ENCODE peak calls at places on chromosome 6, in nine cellular contexts. One of them, this sample, is unnamed.

GRCh38 chr6:132548746-132549463 is 3.6 kb upstream of the TAAR8 start:
- DNase-seq in skeletal muscle cell: no peak
- DNase-seq in SK-N-SH: no peak
- DNase-seq in hypothalamus: no peak
- DNase-seq in stimulated activated CD8-positive, alpha-beta memory T cell treated with anti-CD3 and anti-CD28 coated beads, Interleukin-7, amount 100 ng/mL, for 24 hours: no peak
- DNase-seq in NCI-H1436: no peak
- DNase-seq in NCI-H1694 treated with DMSO at 0.1 percent for 48 hours: no peak
- DNase-seq in AG09319: no peak
- DNase-seq in HEK293T: no peak
- DNase-seq in this sample: no peak

GRCh38 chr6:169291148-169291547 is 37.5 kb upstream of the THBS2 start:
- DNase-seq in skeletal muscle cell: no peak
- DNase-seq in SK-N-SH: no peak
- DNase-seq in hypothalamus: no peak
- DNase-seq in stimulated activated CD8-positive, alpha-beta memory T cell treated with anti-CD3 and anti-CD28 coated beads, Interleukin-7, amount 100 ng/mL, for 24 hours: no peak
- DNase-seq in NCI-H1436: no peak
- DNase-seq in NCI-H1694 treated with DMSO at 0.1 percent for 48 hours: no peak
- DNase-seq in AG09319: no peak
- DNase-seq in HEK293T: no peak
- DNase-seq in this sample: no peak

GRCh38 chr6:29850011-29850553 is 22.5 kb downstream of the HLA-G start:
- DNase-seq in skeletal muscle cell: no peak
- DNase-seq in SK-N-SH: no peak
- DNase-seq in hypothalamus: no peak
- DNase-seq in stimulated activated CD8-positive, alpha-beta memory T cell treated with anti-CD3 and anti-CD28 coated beads, Interleukin-7, amount 100 ng/mL, for 24 hours: no peak
- DNase-seq in NCI-H1436: no peak
- DNase-seq in NCI-H1694 treated with DMSO at 0.1 percent for 48 hours: no peak
- DNase-seq in AG09319: no peak
- DNase-seq in HEK293T: no peak
- DNase-seq in this sample: no peak

GRCh38 chr6:8432614-8433013 is 2.7 kb downstream of the SLC35B3 start:
- DNase-seq in skeletal muscle cell: no peak
- DNase-seq in SK-N-SH: no peak
- DNase-seq in hypothalamus: no peak
- DNase-seq in stimulated activated CD8-positive, alpha-beta memory T cell treated with anti-CD3 and anti-CD28 coated beads, Interleukin-7, amount 100 ng/mL, for 24 hours: no peak
- DNase-seq in NCI-H1436: no peak
- DNase-seq in NCI-H1694 treated with DMSO at 0.1 percent for 48 hours: no peak
- DNase-seq in AG09319: no peak
- DNase-seq in HEK293T: no peak
- DNase-seq in this sample: no peak

GRCh38 chr6:155782320-155782730 is 326.7 kb upstream of the NOX3 start:
- DNase-seq in skeletal muscle cell: peak; percentile 60
- DNase-seq in SK-N-SH: no peak
- DNase-seq in hypothalamus: no peak
- DNase-seq in stimulated activated CD8-positive, alpha-beta memory T cell treated with anti-CD3 and anti-CD28 coated beads, Interleukin-7, amount 100 ng/mL, for 24 hours: no peak
- DNase-seq in NCI-H1436: no peak
- DNase-seq in NCI-H1694 treated with DMSO at 0.1 percent for 48 hours: no peak
- DNase-seq in AG09319: peak; percentile 25
- DNase-seq in HEK293T: peak; percentile 36
- DNase-seq in this sample: no peak

GRCh38 chr6:13013681-13014550 is 297.3 kb downstream of the PHACTR1 start:
- DNase-seq in skeletal muscle cell: no peak
- DNase-seq in SK-N-SH: peak; percentile 76
- DNase-seq in hypothalamus: no peak
- DNase-seq in stimulated activated CD8-positive, alpha-beta memory T cell treated with anti-CD3 and anti-CD28 coated beads, Interleukin-7, amount 100 ng/mL, for 24 hours: no peak
- DNase-seq in NCI-H1436: no peak
- DNase-seq in NCI-H1694 treated with DMSO at 0.1 percent for 48 hours: no peak
- DNase-seq in AG09319: no peak
- DNase-seq in HEK293T: peak; percentile 41
- DNase-seq in this sample: no peak

GRCh38 chr6:69233195-69233524 is 563.6 kb downstream of the LMBRD1 start:
- DNase-seq in skeletal muscle cell: no peak
- DNase-seq in SK-N-SH: peak; percentile 55
- DNase-seq in hypothalamus: no peak
- DNase-seq in stimulated activated CD8-positive, alpha-beta memory T cell treated with anti-CD3 and anti-CD28 coated beads, Interleukin-7, amount 100 ng/mL, for 24 hours: no peak
- DNase-seq in NCI-H1436: no peak
- DNase-seq in NCI-H1694 treated with DMSO at 0.1 percent for 48 hours: no peak
- DNase-seq in AG09319: no peak
- DNase-seq in HEK293T: peak; percentile 14
- DNase-seq in this sample: no peak

GRCh38 chr6:72554761-72555221 is 67.1 kb upstream of the KCNQ5 start:
- DNase-seq in skeletal muscle cell: no peak
- DNase-seq in SK-N-SH: no peak
- DNase-seq in hypothalamus: no peak
- DNase-seq in stimulated activated CD8-positive, alpha-beta memory T cell treated with anti-CD3 and anti-CD28 coated beads, Interleukin-7, amount 100 ng/mL, for 24 hours: no peak
- DNase-seq in NCI-H1436: no peak
- DNase-seq in NCI-H1694 treated with DMSO at 0.1 percent for 48 hours: no peak
- DNase-seq in AG09319: no peak
- DNase-seq in HEK293T: no peak
- DNase-seq in this sample: no peak

GRCh38 chr6:142266060-142266459 is 35.7 kb upstream of the ADGRG6 start:
- DNase-seq in skeletal muscle cell: no peak
- DNase-seq in SK-N-SH: no peak
- DNase-seq in hypothalamus: no peak
- DNase-seq in stimulated activated CD8-positive, alpha-beta memory T cell treated with anti-CD3 and anti-CD28 coated beads, Interleukin-7, amount 100 ng/mL, for 24 hours: no peak
- DNase-seq in NCI-H1436: no peak
- DNase-seq in NCI-H1694 treated with DMSO at 0.1 percent for 48 hours: no peak
- DNase-seq in AG09319: no peak
- DNase-seq in HEK293T: no peak
- DNase-seq in this sample: no peak

GRCh38 chr6:33799714-33800113 is 4.1 kb downstream of the MLN start:
- DNase-seq in skeletal muscle cell: peak; percentile 56
- DNase-seq in SK-N-SH: no peak
- DNase-seq in hypothalamus: no peak
- DNase-seq in stimulated activated CD8-positive, alpha-beta memory T cell treated with anti-CD3 and anti-CD28 coated beads, Interleukin-7, amount 100 ng/mL, for 24 hours: no peak
- DNase-seq in NCI-H1436: no peak
- DNase-seq in NCI-H1694 treated with DMSO at 0.1 percent for 48 hours: no peak
- DNase-seq in AG09319: no peak
- DNase-seq in HEK293T: no peak
- DNase-seq in this sample: no peak

GRCh38 chr6:144265390-144265789 is 19.7 kb upstream of the UTRN start:
- DNase-seq in skeletal muscle cell: peak; percentile 25
- DNase-seq in SK-N-SH: no peak
- DNase-seq in hypothalamus: no peak
- DNase-seq in stimulated activated CD8-positive, alpha-beta memory T cell treated with anti-CD3 and anti-CD28 coated beads, Interleukin-7, amount 100 ng/mL, for 24 hours: no peak
- DNase-seq in NCI-H1436: no peak
- DNase-seq in NCI-H1694 treated with DMSO at 0.1 percent for 48 hours: no peak
- DNase-seq in AG09319: no peak
- DNase-seq in HEK293T: peak; percentile 22
- DNase-seq in this sample: no peak

GRCh38 chr6:38688579-38689087 is 14.3 kb downstream of the GLO1 start:
- DNase-seq in skeletal muscle cell: no peak
- DNase-seq in SK-N-SH: no peak
- DNase-seq in hypothalamus: peak; percentile 10
- DNase-seq in stimulated activated CD8-positive, alpha-beta memory T cell treated with anti-CD3 and anti-CD28 coated beads, Interleukin-7, amount 100 ng/mL, for 24 hours: no peak
- DNase-seq in NCI-H1436: no peak
- DNase-seq in NCI-H1694 treated with DMSO at 0.1 percent for 48 hours: no peak
- DNase-seq in AG09319: no peak
- DNase-seq in HEK293T: no peak
- DNase-seq in this sample: no peak

GRCh38 chr6:158697798-158698197 is 47.9 kb downstream of the SYTL3 start:
- DNase-seq in skeletal muscle cell: no peak
- DNase-seq in SK-N-SH: no peak
- DNase-seq in hypothalamus: no peak
- DNase-seq in stimulated activated CD8-positive, alpha-beta memory T cell treated with anti-CD3 and anti-CD28 coated beads, Interleukin-7, amount 100 ng/mL, for 24 hours: no peak
- DNase-seq in NCI-H1436: no peak
- DNase-seq in NCI-H1694 treated with DMSO at 0.1 percent for 48 hours: no peak
- DNase-seq in AG09319: no peak
- DNase-seq in HEK293T: no peak
- DNase-seq in this sample: no peak

GRCh38 chr6:56370127-56370540 is 122.8 kb upstream of the COL21A1 start:
- DNase-seq in skeletal muscle cell: no peak
- DNase-seq in SK-N-SH: peak; percentile 42
- DNase-seq in hypothalamus: peak; percentile 2
- DNase-seq in stimulated activated CD8-positive, alpha-beta memory T cell treated with anti-CD3 and anti-CD28 coated beads, Interleukin-7, amount 100 ng/mL, for 24 hours: no peak
- DNase-seq in NCI-H1436: no peak
- DNase-seq in NCI-H1694 treated with DMSO at 0.1 percent for 48 hours: no peak
- DNase-seq in AG09319: peak; percentile 42
- DNase-seq in HEK293T: peak; percentile 69
- DNase-seq in this sample: no peak

GRCh38 chr6:89500486-89501020 is 67.6 kb downstream of the ANKRD6 start:
- DNase-seq in skeletal muscle cell: no peak
- DNase-seq in SK-N-SH: no peak
- DNase-seq in hypothalamus: no peak
- DNase-seq in stimulated activated CD8-positive, alpha-beta memory T cell treated with anti-CD3 and anti-CD28 coated beads, Interleukin-7, amount 100 ng/mL, for 24 hours: no peak
- DNase-seq in NCI-H1436: peak; percentile 58
- DNase-seq in NCI-H1694 treated with DMSO at 0.1 percent for 48 hours: no peak
- DNase-seq in AG09319: no peak
- DNase-seq in HEK293T: no peak
- DNase-seq in this sample: no peak

GRCh38 chr6:37321516-37321915 is 32.3 kb upstream of the RNF8 start:
- DNase-seq in skeletal muscle cell: no peak
- DNase-seq in SK-N-SH: no peak
- DNase-seq in hypothalamus: no peak
- DNase-seq in stimulated activated CD8-positive, alpha-beta memory T cell treated with anti-CD3 and anti-CD28 coated beads, Interleukin-7, amount 100 ng/mL, for 24 hours: no peak
- DNase-seq in NCI-H1436: no peak
- DNase-seq in NCI-H1694 treated with DMSO at 0.1 percent for 48 hours: no peak
- DNase-seq in AG09319: no peak
- DNase-seq in HEK293T: no peak
- DNase-seq in this sample: no peak

GRCh38 chr6:48183174-48183573 is 72.2 kb upstream of the PTCHD4 start:
- DNase-seq in skeletal muscle cell: no peak
- DNase-seq in SK-N-SH: no peak
- DNase-seq in hypothalamus: no peak
- DNase-seq in stimulated activated CD8-positive, alpha-beta memory T cell treated with anti-CD3 and anti-CD28 coated beads, Interleukin-7, amount 100 ng/mL, for 24 hours: no peak
- DNase-seq in NCI-H1436: no peak
- DNase-seq in NCI-H1694 treated with DMSO at 0.1 percent for 48 hours: no peak
- DNase-seq in AG09319: no peak
- DNase-seq in HEK293T: no peak
- DNase-seq in this sample: no peak

GRCh38 chr6:72952808-72953630 is 272.3 kb downstream of the KHDC1L start:
- DNase-seq in skeletal muscle cell: no peak
- DNase-seq in SK-N-SH: no peak
- DNase-seq in hypothalamus: no peak
- DNase-seq in stimulated activated CD8-positive, alpha-beta memory T cell treated with anti-CD3 and anti-CD28 coated beads, Interleukin-7, amount 100 ng/mL, for 24 hours: no peak
- DNase-seq in NCI-H1436: no peak
- DNase-seq in NCI-H1694 treated with DMSO at 0.1 percent for 48 hours: no peak
- DNase-seq in AG09319: no peak
- DNase-seq in HEK293T: no peak
- DNase-seq in this sample: no peak

GRCh38 chr6:43833223-43833995 is 63.4 kb downstream of the VEGFA start:
- DNase-seq in skeletal muscle cell: no peak
- DNase-seq in SK-N-SH: peak; percentile 61
- DNase-seq in hypothalamus: no peak
- DNase-seq in stimulated activated CD8-positive, alpha-beta memory T cell treated with anti-CD3 and anti-CD28 coated beads, Interleukin-7, amount 100 ng/mL, for 24 hours: no peak
- DNase-seq in NCI-H1436: no peak
- DNase-seq in NCI-H1694 treated with DMSO at 0.1 percent for 48 hours: no peak
- DNase-seq in AG09319: no peak
- DNase-seq in HEK293T: no peak
- DNase-seq in this sample: no peak